ENCODE peak calls at places on chromosomes 6 and 20, in eight cellular contexts. U is WERI-Rb-1, N is cardiac fibroblast, E is fibroblast of mammary gland, P is pancreas, C is astrocyte, Z is astrocyte of the cerebellum, D is NB4. G is an unnamed sample.

GRCh38 chr20:53774487-53775203 is 181.0 kb upstream of the ZNF217 start:
- DNase-seq in U (no peak), N (peak), E (peak), P (no peak), C (peak), Z (peak), D (no peak), G (no peak)

GRCh38 chr20:44683263-44684046 is 31.7 kb upstream of the CCN5 start:
- DNase-seq in U (peak), N (peak), E (no peak), P (no peak), C (no peak), Z (no peak), D (peak), G (no peak)

GRCh38 chr6:39189915-39190544 is 39.2 kb downstream of the KCNK5 start:
- DNase-seq in U (peak), N (no peak), E (no peak), P (no peak), C (no peak), Z (no peak), D (peak), G (peak)

GRCh38 chr6:9138856-9139426 is 703.6 kb upstream of the SLC35B3 start:
- DNase-seq in U (no peak), N (no peak), E (peak), P (no peak), C (peak), Z (peak), D (no peak), G (no peak)

GRCh38 chr6:106473807-106474206 is 113.3 kb downstream of the CRYBG1 start:
- DNase-seq in U (no peak), N (peak), E (peak), P (no peak), C (peak), Z (peak), D (peak), G (no peak)

GRCh38 chr6:106064103-106064502 is 22.0 kb upstream of the PRDM1 start:
- DNase-seq in U (peak), N (peak), E (no peak), P (no peak), C (no peak), Z (no peak), D (no peak), G (no peak)

GRCh38 chr6:160042788-160043301 is 74.0 kb downstream of the IGF2R start:
- DNase-seq in U (no peak), N (peak), E (peak), P (no peak), C (peak), Z (no peak), D (no peak), G (no peak)

GRCh38 chr6:146975093-146975492 is 229.1 kb upstream of the STXBP5 start:
- DNase-seq in U (no peak), N (no peak), E (no peak), P (no peak), C (no peak), Z (no peak), D (no peak), G (no peak)

GRCh38 chr6:155121699-155122098 is 126.6 kb downstream of the TIAM2 start:
- DNase-seq in U (peak), N (no peak), E (no peak), P (no peak), C (peak), Z (no peak), D (no peak), G (no peak)

GRCh38 chr20:46509523-46509922 is 3.8 kb downstream of the ZNF334 start:
- DNase-seq in U (peak), N (no peak), E (no peak), P (no peak), C (no peak), Z (no peak), D (peak), G (no peak)

GRCh38 chr6:112330071-112330876 is 16.9 kb upstream of the RFPL4B start:
- DNase-seq in U (no peak), N (peak), E (peak), P (no peak), C (peak), Z (no peak), D (no peak), G (no peak)

GRCh38 chr6:13814938-13815575 is 700 bp upstream of the MCUR1 start:
- DNase-seq in U (no peak), N (peak), E (peak), P (no peak), C (no peak), Z (no peak), D (peak), G (no peak)

GRCh38 chr6:135883045-135883444 is 31.5 kb downstream of the PDE7B start:
- DNase-seq in U (peak), N (no peak), E (peak), P (no peak), C (no peak), Z (no peak), D (no peak), G (no peak)

GRCh38 chr20:51747182-51747911 is 20.8 kb downstream of the ATP9A start:
- DNase-seq in U (no peak), N (no peak), E (no peak), P (no peak), C (no peak), Z (no peak), D (peak), G (no peak)